ENCODE peak calls at places on chromosomes 16 and 17, in eight cellular contexts. One of them, this sample, is unnamed.
A peak's percentile ranks its signal among the peaks of the same experiment; 100 is the strongest.

GRCh38 chr17:57552114-57552601 is 192.9 kb downstream of the CCDC182 start:
- DNase-seq in heart left ventricle: no peak
- DNase-seq in uterus: peak; percentile 40
- DNase-seq in colonic mucosa: no peak
- DNase-seq in cardiac muscle cell: peak; percentile 77
- DNase-seq in psoas muscle: no peak
- DNase-seq in sigmoid colon: no peak
- DNase-seq in A549: no peak
- DNase-seq in this sample: no peak

GRCh38 chr17:5584971-5585794 is 874 bp upstream of the NLRP1 start:
- DNase-seq in heart left ventricle: no peak
- DNase-seq in uterus: no peak
- DNase-seq in colonic mucosa: no peak
- DNase-seq in cardiac muscle cell: peak; percentile 74
- DNase-seq in psoas muscle: no peak
- DNase-seq in sigmoid colon: no peak
- DNase-seq in A549: no peak
- DNase-seq in this sample: no peak

GRCh38 chr17:77602883-77603640 is 355.4 kb upstream of the TNRC6C start:
- DNase-seq in heart left ventricle: no peak
- DNase-seq in uterus: no peak
- DNase-seq in colonic mucosa: no peak
- DNase-seq in cardiac muscle cell: no peak
- DNase-seq in psoas muscle: no peak
- DNase-seq in sigmoid colon: peak; percentile 61
- DNase-seq in A549: no peak
- DNase-seq in this sample: no peak

GRCh38 chr17:27635275-27635823 is 4.4 kb downstream of the LGALS9 start:
- DNase-seq in heart left ventricle: no peak
- DNase-seq in uterus: no peak
- DNase-seq in colonic mucosa: peak; percentile 69
- DNase-seq in cardiac muscle cell: no peak
- DNase-seq in psoas muscle: no peak
- DNase-seq in sigmoid colon: no peak
- DNase-seq in A549: no peak
- DNase-seq in this sample: peak; percentile 7

GRCh38 chr17:44533533-44534246 is 23.6 kb upstream of the FZD2 start:
- DNase-seq in heart left ventricle: peak; percentile 94
- DNase-seq in uterus: peak; percentile 87
- DNase-seq in colonic mucosa: peak; percentile 86
- DNase-seq in cardiac muscle cell: peak; percentile 93
- DNase-seq in psoas muscle: peak; percentile 86
- DNase-seq in sigmoid colon: peak; percentile 93
- DNase-seq in A549: peak; percentile 99
- DNase-seq in this sample: peak; percentile 95

GRCh38 chr16:77584205-77584859 is 138.0 kb upstream of the NUDT7 start:
- DNase-seq in heart left ventricle: no peak
- DNase-seq in uterus: peak; percentile 48
- DNase-seq in colonic mucosa: peak; percentile 34
- DNase-seq in cardiac muscle cell: peak; percentile 83
- DNase-seq in psoas muscle: no peak
- DNase-seq in sigmoid colon: no peak
- DNase-seq in A549: peak; percentile 43
- DNase-seq in this sample: no peak

GRCh38 chr17:14813649-14814048 is 451.5 kb downstream of the PMP22 start:
- DNase-seq in heart left ventricle: peak; percentile 60
- DNase-seq in uterus: no peak
- DNase-seq in colonic mucosa: no peak
- DNase-seq in cardiac muscle cell: peak; percentile 33
- DNase-seq in psoas muscle: no peak
- DNase-seq in sigmoid colon: no peak
- DNase-seq in A549: no peak
- DNase-seq in this sample: no peak

GRCh38 chr16:31350275-31351005 is 4.5 kb upstream of the ITGAX start:
- DNase-seq in heart left ventricle: no peak
- DNase-seq in uterus: no peak
- DNase-seq in colonic mucosa: no peak
- DNase-seq in cardiac muscle cell: no peak
- DNase-seq in psoas muscle: no peak
- DNase-seq in sigmoid colon: no peak
- DNase-seq in A549: no peak
- DNase-seq in this sample: peak; percentile 43

GRCh38 chr17:17295141-17295540 is 8.0 kb upstream of the NT5M start:
- DNase-seq in heart left ventricle: no peak
- DNase-seq in uterus: no peak
- DNase-seq in colonic mucosa: no peak
- DNase-seq in cardiac muscle cell: no peak
- DNase-seq in psoas muscle: no peak
- DNase-seq in sigmoid colon: no peak
- DNase-seq in A549: no peak
- DNase-seq in this sample: no peak

GRCh38 chr16:67110136-67110847 is 551 bp downstream of the PHAF1 start:
- DNase-seq in heart left ventricle: no peak
- DNase-seq in uterus: no peak
- DNase-seq in colonic mucosa: peak; percentile 33
- DNase-seq in cardiac muscle cell: no peak
- DNase-seq in psoas muscle: no peak
- DNase-seq in sigmoid colon: no peak
- DNase-seq in A549: no peak
- DNase-seq in this sample: no peak

GRCh38 chr17:57880086-57880456 is 30.2 kb upstream of the MRPS23 start:
- DNase-seq in heart left ventricle: no peak
- DNase-seq in uterus: no peak
- DNase-seq in colonic mucosa: no peak
- DNase-seq in cardiac muscle cell: no peak
- DNase-seq in psoas muscle: no peak
- DNase-seq in sigmoid colon: no peak
- DNase-seq in A549: no peak
- DNase-seq in this sample: no peak

GRCh38 chr16:29007865-29008593 is 23.2 kb downstream of the LAT start:
- DNase-seq in heart left ventricle: no peak
- DNase-seq in uterus: no peak
- DNase-seq in colonic mucosa: no peak
- DNase-seq in cardiac muscle cell: peak; percentile 77
- DNase-seq in psoas muscle: no peak
- DNase-seq in sigmoid colon: no peak
- DNase-seq in A549: no peak
- DNase-seq in this sample: no peak

GRCh38 chr17:61410555-61411089 is 11.0 kb downstream of the TBX2 start:
- DNase-seq in heart left ventricle: peak; percentile 92
- DNase-seq in uterus: peak; percentile 85
- DNase-seq in colonic mucosa: peak; percentile 81
- DNase-seq in cardiac muscle cell: peak; percentile 87
- DNase-seq in psoas muscle: peak; percentile 79
- DNase-seq in sigmoid colon: peak; percentile 78
- DNase-seq in A549: no peak
- DNase-seq in this sample: peak; percentile 94

GRCh38 chr16:75305364-75306101 is 54.1 kb upstream of the BCAR1 start:
- DNase-seq in heart left ventricle: no peak
- DNase-seq in uterus: peak; percentile 76
- DNase-seq in colonic mucosa: peak; percentile 90
- DNase-seq in cardiac muscle cell: peak; percentile 99
- DNase-seq in psoas muscle: peak; percentile 87
- DNase-seq in sigmoid colon: peak; percentile 90
- DNase-seq in A549: peak; percentile 97
- DNase-seq in this sample: peak; percentile 91

GRCh38 chr17:57285681-57286080 is 29.4 kb downstream of the MSI2 start:
- DNase-seq in heart left ventricle: no peak
- DNase-seq in uterus: no peak
- DNase-seq in colonic mucosa: no peak
- DNase-seq in cardiac muscle cell: no peak
- DNase-seq in psoas muscle: no peak
- DNase-seq in sigmoid colon: no peak
- DNase-seq in A549: no peak
- DNase-seq in this sample: no peak

GRCh38 chr17:71163121-71163812 is 957.6 kb upstream of the SOX9 start:
- DNase-seq in heart left ventricle: no peak
- DNase-seq in uterus: no peak
- DNase-seq in colonic mucosa: peak; percentile 35
- DNase-seq in cardiac muscle cell: peak; percentile 72
- DNase-seq in psoas muscle: no peak
- DNase-seq in sigmoid colon: no peak
- DNase-seq in A549: no peak
- DNase-seq in this sample: no peak

GRCh38 chr16:59632266-59632855 is 898.2 kb upstream of the GOT2 start:
- DNase-seq in heart left ventricle: no peak
- DNase-seq in uterus: no peak
- DNase-seq in colonic mucosa: no peak
- DNase-seq in cardiac muscle cell: peak; percentile 50
- DNase-seq in psoas muscle: no peak
- DNase-seq in sigmoid colon: no peak
- DNase-seq in A549: no peak
- DNase-seq in this sample: no peak

GRCh38 chr16:50209548-50210265 is 56.6 kb downstream of the TENT4B start:
- DNase-seq in heart left ventricle: no peak
- DNase-seq in uterus: no peak
- DNase-seq in colonic mucosa: peak; percentile 42
- DNase-seq in cardiac muscle cell: no peak
- DNase-seq in psoas muscle: no peak
- DNase-seq in sigmoid colon: no peak
- DNase-seq in A549: no peak
- DNase-seq in this sample: no peak

GRCh38 chr17:57628421-57628820 is 116.7 kb downstream of the CCDC182 start:
- DNase-seq in heart left ventricle: no peak
- DNase-seq in uterus: no peak
- DNase-seq in colonic mucosa: no peak
- DNase-seq in cardiac muscle cell: no peak
- DNase-seq in psoas muscle: no peak
- DNase-seq in sigmoid colon: no peak
- DNase-seq in A549: no peak
- DNase-seq in this sample: no peak

GRCh38 chr16:85898521-85899442 is at the start of gene IRF8:
- DNase-seq in heart left ventricle: peak; percentile 91
- DNase-seq in uterus: peak; percentile 35
- DNase-seq in colonic mucosa: peak; percentile 88
- DNase-seq in cardiac muscle cell: peak; percentile 81
- DNase-seq in psoas muscle: peak; percentile 62
- DNase-seq in sigmoid colon: peak; percentile 87
- DNase-seq in A549: no peak
- DNase-seq in this sample: peak; percentile 93

GRCh38 chr16:85899444-85899843 is 482 bp downstream of the IRF8 start:
- DNase-seq in heart left ventricle: no peak
- DNase-seq in uterus: no peak
- DNase-seq in colonic mucosa: no peak
- DNase-seq in cardiac muscle cell: no peak
- DNase-seq in psoas muscle: no peak
- DNase-seq in sigmoid colon: no peak
- DNase-seq in A549: no peak
- DNase-seq in this sample: no peak

GRCh38 chr16:85901110-85901509 is 2.1 kb downstream of the IRF8 start:
- DNase-seq in heart left ventricle: no peak
- DNase-seq in uterus: no peak
- DNase-seq in colonic mucosa: no peak
- DNase-seq in cardiac muscle cell: no peak
- DNase-seq in psoas muscle: no peak
- DNase-seq in sigmoid colon: no peak
- DNase-seq in A549: no peak
- DNase-seq in this sample: no peak

GRCh38 chr16:85901760-85902365 is 2.9 kb downstream of the IRF8 start:
- DNase-seq in heart left ventricle: no peak
- DNase-seq in uterus: no peak
- DNase-seq in colonic mucosa: no peak
- DNase-seq in cardiac muscle cell: peak; percentile 36
- DNase-seq in psoas muscle: no peak
- DNase-seq in sigmoid colon: no peak
- DNase-seq in A549: no peak
- DNase-seq in this sample: peak; percentile 48

GRCh38 chr16:85900031-85900792 is 1.2 kb downstream of the IRF8 start:
- DNase-seq in heart left ventricle: no peak
- DNase-seq in uterus: no peak
- DNase-seq in colonic mucosa: peak; percentile 65
- DNase-seq in cardiac muscle cell: no peak
- DNase-seq in psoas muscle: no peak
- DNase-seq in sigmoid colon: no peak
- DNase-seq in A549: no peak
- DNase-seq in this sample: peak; percentile 65
- H3K4me1 ChIP-seq in heart left ventricle: peaks cover 14% of the 10 kb centered on the region
- H3K4me1 ChIP-seq in uterus: peaks cover 8% of the 10 kb centered on the region
- H3K4me1 ChIP-seq in colonic mucosa: peaks cover 13% of the 10 kb centered on the region
- H3K4me1 ChIP-seq in cardiac muscle cell: peaks cover 26% of the 10 kb centered on the region
- H3K4me1 ChIP-seq in psoas muscle: peaks cover 6% of the 10 kb centered on the region
- H3K4me1 ChIP-seq in sigmoid colon: peaks cover 14% of the 10 kb centered on the region
- H3K4me1 ChIP-seq in A549: no peaks in the 10 kb centered on the region
- H3K4me1 ChIP-seq in this sample: no peaks in the 10 kb centered on the region

GRCh38 chr17:79795795-79796569 is 895 bp downstream of the CBX8 start:
- DNase-seq in heart left ventricle: peak; percentile 29
- DNase-seq in uterus: no peak
- DNase-seq in colonic mucosa: no peak
- DNase-seq in cardiac muscle cell: no peak
- DNase-seq in psoas muscle: no peak
- DNase-seq in sigmoid colon: no peak
- DNase-seq in A549: no peak
- DNase-seq in this sample: no peak
- H3K4me1 ChIP-seq in heart left ventricle: peaks cover 64% of the 10 kb centered on the region
- H3K4me1 ChIP-seq in uterus: peaks cover 19% of the 10 kb centered on the region
- H3K4me1 ChIP-seq in colonic mucosa: peaks cover 22% of the 10 kb centered on the region
- H3K4me1 ChIP-seq in cardiac muscle cell: peaks cover 26% of the 10 kb centered on the region
- H3K4me1 ChIP-seq in psoas muscle: peaks cover 32% of the 10 kb centered on the region
- H3K4me1 ChIP-seq in sigmoid colon: peaks cover 63% of the 10 kb centered on the region
- H3K4me1 ChIP-seq in A549: peaks cover 35% of the 10 kb centered on the region
- H3K4me1 ChIP-seq in this sample: peaks cover 19% of the 10 kb centered on the region

GRCh38 chr16:19092653-19093410 is 20.9 kb upstream of the ITPRIPL2 start:
- DNase-seq in heart left ventricle: no peak
- DNase-seq in uterus: no peak
- DNase-seq in colonic mucosa: no peak
- DNase-seq in cardiac muscle cell: no peak
- DNase-seq in psoas muscle: no peak
- DNase-seq in sigmoid colon: no peak
- DNase-seq in A549: no peak
- DNase-seq in this sample: no peak
- H3K4me1 ChIP-seq in heart left ventricle: no peaks in the 10 kb centered on the region
- H3K4me1 ChIP-seq in uterus: no peaks in the 10 kb centered on the region
- H3K4me1 ChIP-seq in colonic mucosa: no peaks in the 10 kb centered on the region
- H3K4me1 ChIP-seq in cardiac muscle cell: no peaks in the 10 kb centered on the region
- H3K4me1 ChIP-seq in psoas muscle: no peaks in the 10 kb centered on the region
- H3K4me1 ChIP-seq in sigmoid colon: no peaks in the 10 kb centered on the region
- H3K4me1 ChIP-seq in A549: peaks cover 38% of the 10 kb centered on the region
- H3K4me1 ChIP-seq in this sample: no peaks in the 10 kb centered on the region

GRCh38 chr17:2070241-2071023 is 15.5 kb downstream of the HIC1 start:
- DNase-seq in heart left ventricle: no peak
- DNase-seq in uterus: no peak
- DNase-seq in colonic mucosa: no peak
- DNase-seq in cardiac muscle cell: no peak
- DNase-seq in psoas muscle: no peak
- DNase-seq in sigmoid colon: no peak
- DNase-seq in A549: no peak
- DNase-seq in this sample: no peak
- H3K4me1 ChIP-seq in heart left ventricle: peaks cover 93% of the 10 kb centered on the region
- H3K4me1 ChIP-seq in uterus: peaks cover 39% of the 10 kb centered on the region
- H3K4me1 ChIP-seq in colonic mucosa: no peaks in the 10 kb centered on the region
- H3K4me1 ChIP-seq in cardiac muscle cell: peaks cover 10% of the 10 kb centered on the region
- H3K4me1 ChIP-seq in psoas muscle: peaks cover 7% of the 10 kb centered on the region
- H3K4me1 ChIP-seq in sigmoid colon: peaks cover 50% of the 10 kb centered on the region
- H3K4me1 ChIP-seq in A549: no peaks in the 10 kb centered on the region
- H3K4me1 ChIP-seq in this sample: peaks cover 16% of the 10 kb centered on the region

DNA sequence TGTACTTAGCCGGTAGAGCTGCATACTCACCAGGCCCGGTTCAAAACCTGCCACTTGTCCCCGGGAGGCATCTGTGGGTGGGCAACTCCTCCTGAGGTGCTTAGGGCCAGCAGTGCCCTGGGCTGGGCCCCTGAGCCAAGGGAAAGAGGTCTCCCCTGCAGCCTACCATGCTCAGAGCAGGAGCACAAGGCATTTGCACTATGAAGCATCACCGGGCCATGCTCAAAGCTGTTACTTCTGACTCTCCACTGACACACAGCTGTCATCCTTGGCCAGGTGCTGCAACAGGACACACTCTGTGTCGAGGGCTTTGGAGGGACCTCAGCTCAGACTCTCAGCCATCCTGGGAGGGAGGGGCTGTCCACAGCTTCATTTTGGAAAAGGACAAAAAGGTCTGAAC is 37.2 kb downstream of the SLC38A8 start:
- DNase-seq in heart left ventricle: peak; percentile 20
- DNase-seq in uterus: no peak
- DNase-seq in colonic mucosa: no peak
- DNase-seq in cardiac muscle cell: no peak
- DNase-seq in psoas muscle: no peak
- DNase-seq in sigmoid colon: no peak
- DNase-seq in A549: no peak
- DNase-seq in this sample: no peak
- H3K4me1 ChIP-seq in heart left ventricle: no peaks in the 10 kb centered on the region
- H3K4me1 ChIP-seq in uterus: no peaks in the 10 kb centered on the region
- H3K4me1 ChIP-seq in colonic mucosa: no peaks in the 10 kb centered on the region
- H3K4me1 ChIP-seq in cardiac muscle cell: no peaks in the 10 kb centered on the region
- H3K4me1 ChIP-seq in psoas muscle: no peaks in the 10 kb centered on the region
- H3K4me1 ChIP-seq in sigmoid colon: no peaks in the 10 kb centered on the region
- H3K4me1 ChIP-seq in A549: no peaks in the 10 kb centered on the region
- H3K4me1 ChIP-seq in this sample: no peaks in the 10 kb centered on the region

This sample was measured in kidney.